ENCODE peak calls at places on chromosomes 11 and 22, in ten cellular contexts. W is cardiac muscle cell; L is HepG2; M is OCI-LY7; D is breast epithelium; X is Panc1; P is WERI-Rb-1; I is CD8-positive, alpha-beta T cell; V is GM23248; C is heart left ventricle. G is an unnamed sample. For H3K9me3, the result is how much of the 10 kb centered on the place peaks cover.

GRCh38 chr11:113532697-113533424 is 57.7 kb upstream of the DRD2 start:
- DNase-seq in V (peak), P (peak), M (peak), W (peak), I (peak), L (peak), X (peak), C (peak), D (peak), G (peak)

GRCh38 chr22:38465673-38466490 is 2.0 kb upstream of the KDELR3 start:
- DNase-seq in L (no peak), C (no peak), V (peak), M (peak), W (no peak), D (no peak), P (no peak), X (no peak), I (no peak), G (peak)

GRCh38 chr11:77038029-77038824 is 4.0 kb downstream of the B3GNT6 start:
- DNase-seq in P (no peak), W (no peak), D (no peak), L (no peak), I (no peak), X (no peak), M (no peak), V (no peak), C (no peak), G (no peak)

GRCh38 chr11:12164061-12165014 is 53.9 kb downstream of the MICAL2 start:
- DNase-seq in I (no peak), C (peak), X (no peak), M (no peak), L (no peak), P (no peak), V (peak), D (peak), W (no peak), G (no peak)

GRCh38 chr11:94469416-94469815 is 24.2 kb downstream of the MRE11 start:
- DNase-seq in X (no peak), C (no peak), M (no peak), P (no peak), V (no peak), W (no peak), I (no peak), D (no peak), L (no peak), G (no peak)

GRCh38 chr22:33013531-33014162 is 44.5 kb downstream of the SYN3 start:
- DNase-seq in C (no peak), V (no peak), L (peak), X (no peak), W (no peak), P (no peak), I (no peak), M (no peak), D (no peak), G (no peak)

GRCh38 chr22:29936186-29936585 is 53.2 kb downstream of the MTMR3 start:
- DNase-seq in I (no peak), P (no peak), L (no peak), D (no peak), M (no peak), X (no peak), W (no peak), C (no peak), V (no peak), G (no peak)

GRCh38 chr11:94185387-94186084 is 56.9 kb downstream of the PANX1 start:
- DNase-seq in W (no peak), V (peak), X (no peak), P (no peak), M (no peak), I (no peak), L (no peak), D (no peak), C (no peak), G (no peak)

GRCh38 chr11:115452245-115452644 is 52.0 kb downstream of the CADM1 start:
- DNase-seq in P (no peak), L (peak), X (no peak), C (no peak), I (no peak), D (no peak), W (no peak), M (no peak), V (no peak), G (no peak)

GRCh38 chr11:64088159-64089026 is 52.7 kb downstream of the FLRT1 start:
- DNase-seq in L (peak), I (no peak), V (no peak), C (no peak), W (peak), M (peak), D (no peak), X (no peak), P (peak), G (no peak)

GRCh38 chr22:36454916-36455570 is 26.4 kb downstream of the TXN2 start:
- DNase-seq in X (no peak), V (peak), I (peak), M (peak), L (no peak), C (peak), P (no peak), W (peak), D (peak), G (peak)

GRCh38 chr11:27934830-27935145 is 173.2 kb downstream of the KIF18A start:
- DNase-seq in M (no peak), D (no peak), C (no peak), W (no peak), V (peak), L (no peak), I (no peak), X (no peak), P (no peak), G (no peak)

GRCh38 chr11:728901-729491 is 18.3 kb upstream of the TALDO1 start:
- DNase-seq in M (no peak), X (no peak), P (no peak), D (no peak), I (no peak), W (no peak), V (no peak), C (no peak), L (no peak), G (no peak)

DNA sequence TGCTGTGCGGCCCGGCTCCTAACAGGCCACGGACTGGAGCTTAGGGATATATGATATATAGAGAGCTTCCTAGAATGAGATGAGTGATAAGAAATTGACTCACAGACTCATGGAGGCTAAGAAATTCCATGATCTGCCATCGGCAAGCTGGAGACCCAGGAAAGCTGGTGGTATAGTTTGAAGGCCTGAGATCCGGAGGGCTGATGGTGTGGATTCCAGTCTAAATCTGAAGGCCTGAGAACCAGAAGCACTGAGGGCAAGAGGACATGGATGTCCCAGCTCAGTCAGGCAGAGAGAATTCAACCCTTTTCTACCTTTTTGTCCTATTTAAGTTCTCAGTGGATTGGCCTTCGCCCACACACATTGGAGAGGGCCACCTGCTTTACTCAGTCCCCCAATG is 564.8 kb downstream of the TBC1D22A start:
- DNase-seq in D (no peak), C (no peak), M (no peak), I (no peak), W (no peak), P (no peak), X (no peak), V (no peak), L (no peak), G (no peak)
- H3K9me3 ChIP-seq in D (under half), C (under half), M (under half), I (under half), W (under half), P (under half), X (under half), V (under half), L (under half), G (under half)

DNA sequence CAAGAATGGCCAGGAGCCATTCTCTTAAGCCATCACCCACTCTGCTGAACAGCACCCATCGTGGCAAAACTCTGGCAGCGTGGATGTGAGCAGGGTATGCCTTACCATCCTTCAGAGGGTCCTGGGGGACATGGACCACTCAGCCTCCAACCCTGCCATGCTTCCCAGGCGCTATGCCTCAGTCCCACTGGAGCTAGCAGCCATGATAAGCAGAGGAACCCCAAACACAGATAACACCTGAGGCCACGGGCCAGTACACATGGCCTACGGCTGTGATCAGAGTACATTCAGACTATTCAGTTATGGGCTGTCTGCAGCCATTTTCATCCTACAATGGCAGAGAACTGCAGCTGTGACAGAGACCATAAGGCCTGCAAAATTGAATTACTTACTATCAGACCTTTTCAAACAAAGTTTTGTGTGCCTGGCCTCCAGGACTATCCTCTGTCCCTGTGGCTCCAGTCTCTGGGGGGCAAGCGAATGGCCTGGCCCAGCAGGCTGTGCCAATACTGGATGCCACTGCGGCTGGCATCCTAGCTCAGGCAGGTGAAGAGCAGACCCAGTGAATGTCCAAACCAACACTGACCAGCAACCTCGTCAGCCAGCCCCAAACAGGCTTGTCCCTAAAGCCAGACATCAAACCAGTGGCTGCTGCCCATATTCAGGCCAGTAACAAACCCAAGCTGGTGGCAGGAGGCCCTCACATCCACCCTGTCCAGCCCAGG is 6.9 kb downstream of the ARVCF start:
- DNase-seq in W (no peak), L (no peak), X (no peak), M (no peak), I (no peak), D (no peak), V (no peak), P (no peak), C (no peak), G (no peak)
- H3K27ac ChIP-seq in W (no peak), L (peak), X (no peak), M (no peak), I (no peak), D (no peak), V (no peak), P (no peak), C (no peak), G (no peak)

DNA sequence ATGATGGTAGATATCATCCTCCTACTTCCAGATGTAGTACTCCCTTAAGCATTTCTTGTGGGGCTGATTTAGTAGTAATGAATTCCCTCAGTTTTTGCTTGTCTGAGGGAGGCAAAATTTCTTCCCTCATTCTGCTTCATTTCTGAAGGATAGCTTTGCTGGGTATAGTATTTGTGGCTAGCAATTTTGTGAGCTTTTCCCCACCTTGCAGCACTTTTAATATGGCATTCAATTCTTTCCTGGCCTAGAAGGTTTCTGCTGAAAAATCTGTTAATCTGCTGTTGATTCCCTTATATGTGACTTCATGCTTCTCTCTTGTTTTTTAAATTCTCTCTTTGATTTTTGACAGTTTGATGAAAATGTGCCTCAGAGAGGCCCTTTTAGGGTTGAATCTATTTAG is 50.4 kb downstream of the KCNQ1OT1 start:
- DNase-seq in W (no peak), I (no peak), L (no peak), M (no peak), X (no peak), P (no peak), C (no peak), D (no peak), V (no peak), G (no peak)
- H3K9me3 ChIP-seq in W (under half), I (under half), L (half or more), M (under half), X (half or more), P (under half), C (half or more), D (half or more), V (under half), G (under half)

DNA sequence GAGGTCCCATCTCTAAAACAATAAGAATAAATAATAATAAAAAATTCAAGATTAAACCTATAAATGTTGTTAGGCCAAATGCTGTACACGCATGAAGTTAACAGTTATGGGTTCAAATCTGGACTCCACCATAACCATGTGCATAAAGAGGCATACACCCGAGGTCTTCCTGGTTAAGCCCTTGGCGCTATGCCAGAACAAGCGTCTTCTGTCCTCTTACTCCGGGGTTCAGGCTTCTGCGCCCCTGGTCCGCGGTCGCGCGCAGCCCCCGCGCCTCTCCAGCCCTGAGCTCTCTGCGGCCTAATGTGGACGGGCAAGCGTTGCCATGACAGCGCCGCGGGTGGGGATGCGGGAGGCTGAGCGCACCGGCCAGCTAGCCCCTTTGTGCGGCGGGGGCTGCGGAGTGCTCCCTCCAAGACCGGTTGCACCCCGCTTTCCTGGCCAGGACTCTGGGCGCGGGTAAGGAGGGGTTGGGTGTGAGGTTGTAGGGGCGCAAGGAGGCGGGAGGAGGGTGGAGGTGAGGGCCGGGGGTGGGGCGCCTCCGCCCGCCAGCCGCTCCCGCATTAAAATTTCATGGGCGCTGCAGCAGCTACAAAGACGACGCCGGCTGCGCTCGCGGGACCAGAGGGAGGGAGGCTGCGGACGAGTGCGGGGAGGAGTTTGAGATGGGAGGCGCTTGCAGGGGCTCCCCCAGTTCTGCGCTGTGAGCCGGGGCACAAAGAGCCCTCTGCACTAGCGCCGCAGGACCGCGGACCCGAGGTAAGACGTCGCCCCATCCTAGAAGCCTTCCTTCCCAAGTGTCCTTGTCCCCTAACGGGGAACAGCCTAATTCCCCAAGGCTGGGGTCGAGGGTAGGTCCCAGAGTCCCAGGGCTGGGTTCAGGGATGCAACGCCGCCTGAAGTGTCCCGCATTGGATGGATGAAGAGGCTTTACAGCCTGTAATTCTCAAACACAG is at the start of gene MIAT:
- DNase-seq in X (no peak), P (peak), M (no peak), I (peak), W (no peak), D (no peak), L (no peak), V (peak), C (no peak), G (no peak)
- H3K27ac ChIP-seq in X (no peak), P (no peak), M (peak), I (peak), W (no peak), D (no peak), L (no peak), V (no peak), C (no peak), G (no peak)

GRCh38 chr11:134134167-134134566 is 65.3 kb downstream of the JAM3 start:
- DNase-seq in L (no peak), X (no peak), V (no peak), M (no peak), P (no peak), W (no peak), D (no peak), I (no peak), C (no peak), G (no peak)
- H3K9me3 ChIP-seq in L (under half), X (under half), V (under half), M (under half), P (under half), W (under half), D (under half), I (under half), C (under half), G (under half)

DNA sequence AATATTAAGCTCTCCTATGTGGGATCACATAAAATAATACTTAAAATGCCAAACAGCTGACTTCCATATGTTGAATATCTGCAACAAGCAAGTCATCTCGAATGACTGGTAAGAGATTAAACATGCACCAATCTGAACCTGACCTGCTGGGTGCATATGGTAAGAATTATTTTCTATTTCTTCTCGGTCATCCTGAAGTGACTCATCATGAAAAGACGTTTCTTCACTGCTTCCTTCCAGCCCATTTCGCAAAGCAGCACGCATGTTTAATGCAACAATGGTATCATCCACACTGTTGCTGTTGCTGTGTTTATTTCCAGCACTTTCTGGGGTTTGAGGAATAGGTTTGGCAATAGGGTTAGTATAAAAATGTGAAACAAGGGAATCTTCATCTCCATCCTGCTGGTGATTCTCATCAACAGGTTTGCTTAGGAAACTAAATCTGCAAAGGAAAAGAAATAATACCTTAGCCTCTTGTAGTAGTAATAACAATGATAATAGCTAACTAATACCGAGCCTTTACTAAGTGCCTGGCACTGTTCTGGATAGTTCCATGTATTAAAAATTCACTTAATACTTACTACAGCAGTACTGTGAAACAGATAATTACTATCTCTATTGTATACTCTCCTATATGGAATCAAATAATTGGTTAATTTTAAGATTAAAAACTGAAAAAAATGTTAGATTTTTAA is 52.0 kb upstream of the CHRNA10 start:
- DNase-seq in I (no peak), M (no peak), C (no peak), P (no peak), W (no peak), L (no peak), X (peak), D (no peak), V (peak), G (no peak)
- H3K27ac ChIP-seq in I (no peak), M (no peak), C (no peak), P (no peak), W (no peak), L (no peak), X (no peak), D (peak), V (peak), G (peak)

GRCh38 chr11:79506124-79506523 is 65.3 kb upstream of the TENM4 start:
- DNase-seq in C (no peak), L (no peak), W (no peak), I (no peak), D (no peak), X (no peak), V (no peak), M (no peak), P (no peak), G (no peak)
- H3K9me3 ChIP-seq in C (under half), L (under half), W (under half), I (under half), D (under half), X (under half), V (under half), M (under half), P (under half), G (under half)

GRCh38 chr11:104547996-104548661 is 350.1 kb downstream of the CASP12 start:
- DNase-seq in X (no peak), V (peak), W (no peak), I (no peak), M (no peak), L (no peak), P (no peak), C (no peak), D (no peak), G (no peak)
- H3K27ac ChIP-seq in X (no peak), V (no peak), W (no peak), I (no peak), M (no peak), L (no peak), P (no peak), C (no peak), D (no peak), G (no peak)

GRCh38 chr22:49077036-49077393 is 750.7 kb downstream of the BRD1 start:
- DNase-seq in V (no peak), P (no peak), D (no peak), L (no peak), C (no peak), M (no peak), I (no peak), X (no peak), W (no peak), G (no peak)
- H3K9me3 ChIP-seq in V (under half), P (under half), D (under half), L (under half), C (under half), M (under half), I (under half), X (under half), W (under half), G (under half)

GRCh38 chr11:111549196-111549868 is 8.8 kb downstream of the LAYN start:
- DNase-seq in M (no peak), X (no peak), P (no peak), L (no peak), W (no peak), C (no peak), D (no peak), I (no peak), V (no peak), G (no peak)
- H3K27ac ChIP-seq in M (no peak), X (no peak), P (no peak), L (no peak), W (no peak), C (no peak), D (no peak), I (no peak), V (no peak), G (no peak)